ENCODE peak calls at places on chromosomes 4 and X, in eight cellular contexts. One of them, this sample, is unnamed.

GRCh38 chrX:17000751-17001150 is 54.3 kb downstream of the REPS2 start:
- DNase-seq in dorsolateral prefrontal cortex: no peak
- DNase-seq in activated CD4-positive, alpha-beta T cell treated with anti-CD3 and anti-CD28 coated beads, Interleukin-2, amount 50 U/mL, for 48 hours: no peak
- DNase-seq in nephron progenitor cell: no peak
- DNase-seq in thyroid gland: no peak
- DNase-seq in stromal cell of bone marrow: no peak
- DNase-seq in tibial nerve: no peak
- DNase-seq in ELR: no peak
- DNase-seq in this sample: no peak

GRCh38 chrX:2928127-2928582 is 984 bp downstream of the ARSD start:
- DNase-seq in dorsolateral prefrontal cortex: no peak
- DNase-seq in activated CD4-positive, alpha-beta T cell treated with anti-CD3 and anti-CD28 coated beads, Interleukin-2, amount 50 U/mL, for 48 hours: peak; percentile 2
- DNase-seq in nephron progenitor cell: peak; percentile 69
- DNase-seq in thyroid gland: peak; percentile 44
- DNase-seq in stromal cell of bone marrow: peak; percentile 0
- DNase-seq in tibial nerve: peak; percentile 10
- DNase-seq in ELR: no peak
- DNase-seq in this sample: no peak

GRCh38 chrX:34638116-34638515 is 19.0 kb downstream of the TMEM47 start:
- DNase-seq in dorsolateral prefrontal cortex: no peak
- DNase-seq in activated CD4-positive, alpha-beta T cell treated with anti-CD3 and anti-CD28 coated beads, Interleukin-2, amount 50 U/mL, for 48 hours: no peak
- DNase-seq in nephron progenitor cell: no peak
- DNase-seq in thyroid gland: no peak
- DNase-seq in stromal cell of bone marrow: no peak
- DNase-seq in tibial nerve: peak; percentile 32
- DNase-seq in ELR: peak; percentile 47
- DNase-seq in this sample: no peak

GRCh38 chrX:41036668-41037326 is 48.4 kb upstream of the USP9X start:
- DNase-seq in dorsolateral prefrontal cortex: no peak
- DNase-seq in activated CD4-positive, alpha-beta T cell treated with anti-CD3 and anti-CD28 coated beads, Interleukin-2, amount 50 U/mL, for 48 hours: no peak
- DNase-seq in nephron progenitor cell: no peak
- DNase-seq in thyroid gland: no peak
- DNase-seq in stromal cell of bone marrow: no peak
- DNase-seq in tibial nerve: no peak
- DNase-seq in ELR: no peak
- DNase-seq in this sample: no peak

GRCh38 chr4:124633285-124633941 is 79.1 kb downstream of the ANKRD50 start:
- DNase-seq in dorsolateral prefrontal cortex: no peak
- DNase-seq in activated CD4-positive, alpha-beta T cell treated with anti-CD3 and anti-CD28 coated beads, Interleukin-2, amount 50 U/mL, for 48 hours: no peak
- DNase-seq in nephron progenitor cell: no peak
- DNase-seq in thyroid gland: no peak
- DNase-seq in stromal cell of bone marrow: no peak
- DNase-seq in tibial nerve: no peak
- DNase-seq in ELR: peak; percentile 20
- DNase-seq in this sample: no peak

GRCh38 chr4:103915224-103915869 is 195.6 kb upstream of the TACR3 start:
- DNase-seq in dorsolateral prefrontal cortex: no peak
- DNase-seq in activated CD4-positive, alpha-beta T cell treated with anti-CD3 and anti-CD28 coated beads, Interleukin-2, amount 50 U/mL, for 48 hours: no peak
- DNase-seq in nephron progenitor cell: no peak
- DNase-seq in thyroid gland: no peak
- DNase-seq in stromal cell of bone marrow: no peak
- DNase-seq in tibial nerve: no peak
- DNase-seq in ELR: peak; percentile 48
- DNase-seq in this sample: no peak

GRCh38 chr4:55176497-55176896 is 51.1 kb upstream of the KDR start:
- DNase-seq in dorsolateral prefrontal cortex: no peak
- DNase-seq in activated CD4-positive, alpha-beta T cell treated with anti-CD3 and anti-CD28 coated beads, Interleukin-2, amount 50 U/mL, for 48 hours: no peak
- DNase-seq in nephron progenitor cell: no peak
- DNase-seq in thyroid gland: no peak
- DNase-seq in stromal cell of bone marrow: no peak
- DNase-seq in tibial nerve: no peak
- DNase-seq in ELR: no peak
- DNase-seq in this sample: no peak

GRCh38 chrX:150773117-150773516 is 79.9 kb downstream of the MTMR1 start:
- DNase-seq in dorsolateral prefrontal cortex: no peak
- DNase-seq in activated CD4-positive, alpha-beta T cell treated with anti-CD3 and anti-CD28 coated beads, Interleukin-2, amount 50 U/mL, for 48 hours: no peak
- DNase-seq in nephron progenitor cell: no peak
- DNase-seq in thyroid gland: no peak
- DNase-seq in stromal cell of bone marrow: no peak
- DNase-seq in tibial nerve: no peak
- DNase-seq in ELR: no peak
- DNase-seq in this sample: no peak